ENCODE peak calls at places on chromosome 15, in five cellular contexts. L, E, O, S and I are unnamed samples.

GRCh38 chr15:61088675-61089074 is 140.4 kb downstream of the RORA start:
- DNase-seq in L (no peak), E (no peak), O (no peak), S (no peak), I (no peak)

GRCh38 chr15:25051399-25052154 is 96.8 kb downstream of the SNRPN start:
- DNase-seq in L (no peak), E (no peak), O (no peak), S (no peak), I (no peak)

GRCh38 chr15:42085236-42085605 is 9.1 kb downstream of the PLA2G4D start:
- DNase-seq in L (no peak), E (no peak), O (no peak), S (no peak), I (no peak)

GRCh38 chr15:78625621-78626280 is 5.0 kb upstream of the CHRNA3 start:
- DNase-seq in L (no peak), E (no peak), O (no peak), S (no peak), I (no peak)

GRCh38 chr15:75868019-75868418 is 24.8 kb downstream of the UBE2Q2 start:
- DNase-seq in L (no peak), E (no peak), O (no peak), S (no peak), I (no peak)

GRCh38 chr15:82928711-82929110 is 23.8 kb downstream of the HOMER2 start:
- DNase-seq in L (no peak), E (no peak), O (no peak), S (no peak), I (no peak)

GRCh38 chr15:92714457-92715401 is 59.2 kb upstream of the FAM174B start:
- DNase-seq in L (peak), E (peak), O (peak), S (no peak), I (peak)

GRCh38 chr15:77870195-77871065 is 207.1 kb downstream of the TBC1D2B start:
- DNase-seq in L (peak), E (peak), O (no peak), S (peak), I (peak)

GRCh38 chr15:31077981-31078380 is 23.5 kb downstream of the TRPM1 start:
- DNase-seq in L (no peak), E (no peak), O (no peak), S (no peak), I (no peak)

GRCh38 chr15:77048135-77048866 is 22.6 kb downstream of the TSPAN3 start:
- DNase-seq in L (no peak), E (no peak), O (no peak), S (no peak), I (no peak)

GRCh38 chr15:83943849-83944404 is 290.0 kb downstream of the ADAMTSL3 start:
- DNase-seq in L (no peak), E (no peak), O (no peak), S (no peak), I (no peak)

GRCh38 chr15:34693053-34693744 is 61.6 kb downstream of the GJD2 start:
- DNase-seq in L (peak), E (no peak), O (no peak), S (no peak), I (no peak)

GRCh38 chr15:70036585-70037343 is 61.0 kb downstream of the TLE3 start:
- DNase-seq in L (no peak), E (no peak), O (no peak), S (no peak), I (no peak)

GRCh38 chr15:76335129-76335850 is 1.3 kb upstream of the ISL2 start:
- DNase-seq in L (no peak), E (peak), O (no peak), S (no peak), I (no peak)

GRCh38 chr15:51735611-51736010 is 1.8 kb downstream of the LYSMD2 start:
- DNase-seq in L (no peak), E (no peak), O (no peak), S (no peak), I (no peak)

GRCh38 chr15:58331562-58331902 is 100.3 kb upstream of the LIPC start:
- DNase-seq in L (no peak), E (no peak), O (no peak), S (no peak), I (no peak)

GRCh38 chr15:95840004-95840403 is 490.5 kb upstream of the NR2F2 start:
- DNase-seq in L (peak), E (no peak), O (no peak), S (no peak), I (no peak)

GRCh38 chr15:59685737-59686297 is 3.3 kb downstream of the BNIP2 start:
- DNase-seq in L (no peak), E (no peak), O (no peak), S (no peak), I (no peak)

GRCh38 chr15:69081310-69082004 is 67.0 kb downstream of the NOX5 start:
- DNase-seq in L (peak), E (no peak), O (no peak), S (no peak), I (no peak)

GRCh38 chr15:41773729-41774061 is 589 bp upstream of the MAPKBP1 start:
- DNase-seq in L (no peak), E (peak), O (no peak), S (no peak), I (no peak)

GRCh38 chr15:57297630-57298029 is 78.7 kb upstream of the CGNL1 start:
- DNase-seq in L (no peak), E (no peak), O (no peak), S (no peak), I (no peak)
- H3K27ac ChIP-seq in L (no peak), E (no peak), O (no peak), S (no peak), I (no peak)

GRCh38 chr15:67968564-67969440 is 85.3 kb upstream of the PIAS1 start:
- DNase-seq in L (no peak), E (peak), O (no peak), S (no peak), I (no peak)

GRCh38 chr15:67967871-67968423 is 86.2 kb upstream of the PIAS1 start:
- DNase-seq in L (peak), E (peak), O (no peak), S (peak), I (no peak)

GRCh38 chr15:67973846-67974245 is 80.3 kb upstream of the PIAS1 start:
- DNase-seq in L (no peak), E (no peak), O (no peak), S (no peak), I (no peak)

GRCh38 chr15:67972377-67972776 is 81.7 kb upstream of the PIAS1 start:
- DNase-seq in L (no peak), E (no peak), O (no peak), S (no peak), I (no peak)

DNA sequence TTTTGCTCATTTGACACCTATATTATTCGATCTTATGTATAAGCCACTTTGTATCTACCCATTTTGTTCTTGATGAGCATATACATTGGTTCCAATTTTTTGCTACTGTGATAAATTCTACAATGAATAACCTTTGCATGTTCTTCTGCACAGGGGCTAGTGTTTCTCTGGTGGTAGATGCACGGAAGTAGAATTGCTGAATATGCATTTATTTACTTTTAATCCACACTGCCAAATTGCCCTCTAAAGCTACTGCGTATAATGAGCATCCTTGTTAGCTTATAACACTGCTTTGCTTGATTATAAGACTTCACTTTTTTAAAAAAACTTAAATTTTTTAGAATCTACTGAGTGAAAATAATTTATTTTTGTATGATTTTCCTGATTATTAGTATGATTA is 84.2 kb upstream of the PIAS1 start:
- DNase-seq in L (no peak), E (no peak), O (no peak), S (no peak), I (no peak)
- H3K27ac ChIP-seq in L (no peak), E (no peak), O (no peak), S (no peak), I (no peak)

GRCh38 chr15:98981851-98982722 is 25.5 kb downstream of the PGPEP1L start:
- DNase-seq in L (peak), E (no peak), O (no peak), S (no peak), I (no peak)

GRCh38 chr15:98980899-98981228 is 26.7 kb downstream of the PGPEP1L start:
- DNase-seq in L (no peak), E (no peak), O (no peak), S (no peak), I (no peak)

GRCh38 chr15:98978153-98978552 is 29.4 kb downstream of the PGPEP1L start:
- DNase-seq in L (no peak), E (no peak), O (no peak), S (no peak), I (no peak)

GRCh38 chr15:98983333-98983732 is 24.3 kb downstream of the PGPEP1L start:
- DNase-seq in L (peak), E (no peak), O (no peak), S (no peak), I (no peak)
- H3K27ac ChIP-seq in L (no peak), E (no peak), O (no peak), S (no peak), I (no peak)

GRCh38 chr15:35727627-35728026 is 181.7 kb upstream of the DPH6 start:
- DNase-seq in L (no peak), E (no peak), O (no peak), S (no peak), I (no peak)
- H3K27ac ChIP-seq in L (no peak), E (no peak), O (no peak), S (no peak), I (no peak)